ENCODE peak calls at places on chromosomes 11 and 22, in ten cellular contexts. One of them, this sample, is unnamed.

GRCh38 chr11:28472904-28473303 is 364.7 kb downstream of the METTL15 start:
- DNase-seq in heart right ventricle: no peak
- DNase-seq in astrocyte of the cerebellum: no peak
- DNase-seq in right lobe of liver: no peak
- DNase-seq in NB4: no peak
- DNase-seq in GM23338: no peak
- DNase-seq in small intestine: no peak
- DNase-seq in naive thymus-derived CD4-positive, alpha-beta T cell: no peak
- DNase-seq in CD4-positive, alpha-beta memory T cell: no peak
- DNase-seq in lower lobe of right lung: no peak
- DNase-seq in this sample: no peak

GRCh38 chr22:47057916-47058585 is 295.6 kb downstream of the TBC1D22A start:
- DNase-seq in CD4-positive, alpha-beta memory T cell: no peak
- DNase-seq in right lobe of liver: peak
- DNase-seq in naive thymus-derived CD4-positive, alpha-beta T cell: no peak
- DNase-seq in NB4: no peak
- DNase-seq in heart right ventricle: no peak
- DNase-seq in small intestine: no peak
- DNase-seq in GM23338: no peak
- DNase-seq in astrocyte of the cerebellum: no peak
- DNase-seq in lower lobe of right lung: peak
- DNase-seq in this sample: no peak

GRCh38 chr11:78801161-78801884 is 226.7 kb upstream of the NARS2 start:
- DNase-seq in heart right ventricle: peak
- DNase-seq in naive thymus-derived CD4-positive, alpha-beta T cell: no peak
- DNase-seq in astrocyte of the cerebellum: peak
- DNase-seq in NB4: peak
- DNase-seq in GM23338: no peak
- DNase-seq in right lobe of liver: no peak
- DNase-seq in lower lobe of right lung: no peak
- DNase-seq in small intestine: peak
- DNase-seq in CD4-positive, alpha-beta memory T cell: no peak
- DNase-seq in this sample: no peak

GRCh38 chr22:25690798-25691197 is 51.2 kb upstream of the MYO18B start:
- DNase-seq in CD4-positive, alpha-beta memory T cell: no peak
- DNase-seq in astrocyte of the cerebellum: no peak
- DNase-seq in naive thymus-derived CD4-positive, alpha-beta T cell: no peak
- DNase-seq in GM23338: no peak
- DNase-seq in lower lobe of right lung: no peak
- DNase-seq in small intestine: peak
- DNase-seq in heart right ventricle: no peak
- DNase-seq in right lobe of liver: no peak
- DNase-seq in NB4: no peak
- DNase-seq in this sample: no peak

GRCh38 chr11:2077061-2077802 is 62.0 kb downstream of the IGF2 start:
- DNase-seq in NB4: no peak
- DNase-seq in naive thymus-derived CD4-positive, alpha-beta T cell: no peak
- DNase-seq in right lobe of liver: no peak
- DNase-seq in GM23338: no peak
- DNase-seq in astrocyte of the cerebellum: no peak
- DNase-seq in CD4-positive, alpha-beta memory T cell: peak
- DNase-seq in lower lobe of right lung: no peak
- DNase-seq in heart right ventricle: no peak
- DNase-seq in small intestine: no peak
- DNase-seq in this sample: peak

GRCh38 chr11:1506981-1507380 is 20.4 kb upstream of the MOB2 start:
- DNase-seq in CD4-positive, alpha-beta memory T cell: no peak
- DNase-seq in lower lobe of right lung: peak
- DNase-seq in heart right ventricle: no peak
- DNase-seq in right lobe of liver: no peak
- DNase-seq in astrocyte of the cerebellum: no peak
- DNase-seq in small intestine: no peak
- DNase-seq in NB4: no peak
- DNase-seq in naive thymus-derived CD4-positive, alpha-beta T cell: no peak
- DNase-seq in GM23338: no peak
- DNase-seq in this sample: no peak

GRCh38 chr22:37627545-37627944 is 11.9 kb upstream of the SH3BP1 start:
- DNase-seq in NB4: no peak
- DNase-seq in astrocyte of the cerebellum: no peak
- DNase-seq in small intestine: no peak
- DNase-seq in GM23338: no peak
- DNase-seq in naive thymus-derived CD4-positive, alpha-beta T cell: peak
- DNase-seq in heart right ventricle: no peak
- DNase-seq in right lobe of liver: no peak
- DNase-seq in lower lobe of right lung: no peak
- DNase-seq in CD4-positive, alpha-beta memory T cell: peak
- DNase-seq in this sample: peak

GRCh38 chr11:22304337-22304961 is 33.7 kb upstream of the SLC17A6 start:
- DNase-seq in right lobe of liver: no peak
- DNase-seq in astrocyte of the cerebellum: peak
- DNase-seq in NB4: peak
- DNase-seq in heart right ventricle: no peak
- DNase-seq in GM23338: peak
- DNase-seq in naive thymus-derived CD4-positive, alpha-beta T cell: peak
- DNase-seq in lower lobe of right lung: no peak
- DNase-seq in small intestine: peak
- DNase-seq in CD4-positive, alpha-beta memory T cell: peak
- DNase-seq in this sample: peak

GRCh38 chr22:22454997-22455396 is 53.5 kb downstream of the ZNF280B start:
- DNase-seq in GM23338: no peak
- DNase-seq in NB4: no peak
- DNase-seq in heart right ventricle: no peak
- DNase-seq in lower lobe of right lung: no peak
- DNase-seq in right lobe of liver: no peak
- DNase-seq in astrocyte of the cerebellum: no peak
- DNase-seq in CD4-positive, alpha-beta memory T cell: no peak
- DNase-seq in naive thymus-derived CD4-positive, alpha-beta T cell: no peak
- DNase-seq in small intestine: no peak
- DNase-seq in this sample: no peak

GRCh38 chr11:12213920-12214319 is 103.5 kb downstream of the MICAL2 start:
- DNase-seq in naive thymus-derived CD4-positive, alpha-beta T cell: no peak
- DNase-seq in astrocyte of the cerebellum: peak
- DNase-seq in small intestine: no peak
- DNase-seq in GM23338: no peak
- DNase-seq in heart right ventricle: no peak
- DNase-seq in lower lobe of right lung: no peak
- DNase-seq in NB4: no peak
- DNase-seq in right lobe of liver: no peak
- DNase-seq in CD4-positive, alpha-beta memory T cell: no peak
- DNase-seq in this sample: no peak

GRCh38 chr22:33803371-33803770 is 116.9 kb downstream of the LARGE1 start:
- DNase-seq in astrocyte of the cerebellum: peak
- DNase-seq in naive thymus-derived CD4-positive, alpha-beta T cell: no peak
- DNase-seq in heart right ventricle: no peak
- DNase-seq in CD4-positive, alpha-beta memory T cell: no peak
- DNase-seq in NB4: peak
- DNase-seq in small intestine: peak
- DNase-seq in lower lobe of right lung: no peak
- DNase-seq in right lobe of liver: no peak
- DNase-seq in GM23338: no peak
- DNase-seq in this sample: no peak

GRCh38 chr11:57499983-57500461 is 15.5 kb downstream of the SLC43A1 start:
- DNase-seq in astrocyte of the cerebellum: no peak
- DNase-seq in heart right ventricle: no peak
- DNase-seq in right lobe of liver: no peak
- DNase-seq in lower lobe of right lung: no peak
- DNase-seq in GM23338: no peak
- DNase-seq in NB4: no peak
- DNase-seq in naive thymus-derived CD4-positive, alpha-beta T cell: no peak
- DNase-seq in small intestine: no peak
- DNase-seq in CD4-positive, alpha-beta memory T cell: no peak
- DNase-seq in this sample: no peak
- H3K4me3 ChIP-seq in astrocyte of the cerebellum: peak
- H3K4me3 ChIP-seq in heart right ventricle: no peak
- H3K4me3 ChIP-seq in right lobe of liver: no peak
- H3K4me3 ChIP-seq in lower lobe of right lung: peak
- H3K4me3 ChIP-seq in GM23338: peak
- H3K4me3 ChIP-seq in NB4: no peak
- H3K4me3 ChIP-seq in naive thymus-derived CD4-positive, alpha-beta T cell: no peak
- H3K4me3 ChIP-seq in small intestine: no peak
- H3K4me3 ChIP-seq in CD4-positive, alpha-beta memory T cell: no peak
- H3K4me3 ChIP-seq in this sample: no peak

DNA sequence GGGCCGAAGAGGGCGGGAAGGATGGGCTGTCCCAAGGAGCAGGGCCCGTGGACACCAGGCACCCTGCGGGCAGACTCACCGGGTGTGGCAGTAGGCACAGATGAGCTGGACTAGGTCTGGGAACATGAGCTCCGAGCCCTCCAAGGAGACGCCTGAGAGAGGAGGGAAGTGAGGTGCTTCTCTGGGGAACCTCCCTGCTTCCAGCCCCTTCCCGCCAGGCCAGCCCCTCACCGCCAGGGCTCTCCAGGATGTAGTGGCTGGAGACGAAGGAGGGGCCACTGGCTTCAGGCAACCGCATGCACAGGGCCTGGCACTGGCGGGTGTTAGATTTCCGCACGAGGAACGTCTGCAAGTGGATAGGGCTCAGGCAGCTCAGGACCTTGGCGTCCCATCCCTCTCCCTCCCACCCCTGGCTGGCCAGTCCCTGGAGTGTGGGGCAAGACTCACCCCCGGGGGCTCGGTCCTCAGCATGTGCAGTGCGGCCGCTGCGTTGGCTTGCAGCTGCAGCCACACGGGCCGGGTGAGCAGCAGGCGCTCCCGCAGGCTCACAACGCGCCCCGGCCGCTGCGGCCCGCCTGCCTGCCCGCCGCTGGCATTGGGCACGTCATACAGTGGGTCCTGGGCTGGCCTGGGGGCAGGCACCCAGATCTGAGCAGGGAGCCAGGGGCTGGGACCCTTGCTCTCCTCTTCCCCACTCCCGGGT is 552 bp downstream of the RIN1 start:
- DNase-seq in small intestine: no peak
- DNase-seq in GM23338: peak
- DNase-seq in heart right ventricle: no peak
- DNase-seq in lower lobe of right lung: peak
- DNase-seq in CD4-positive, alpha-beta memory T cell: no peak
- DNase-seq in naive thymus-derived CD4-positive, alpha-beta T cell: no peak
- DNase-seq in astrocyte of the cerebellum: no peak
- DNase-seq in right lobe of liver: peak
- DNase-seq in NB4: peak
- DNase-seq in this sample: no peak
- H3K4me3 ChIP-seq in small intestine: peak
- H3K4me3 ChIP-seq in GM23338: peak
- H3K4me3 ChIP-seq in heart right ventricle: peak
- H3K4me3 ChIP-seq in lower lobe of right lung: peak
- H3K4me3 ChIP-seq in CD4-positive, alpha-beta memory T cell: peak
- H3K4me3 ChIP-seq in naive thymus-derived CD4-positive, alpha-beta T cell: peak
- H3K4me3 ChIP-seq in astrocyte of the cerebellum: peak
- H3K4me3 ChIP-seq in right lobe of liver: peak
- H3K4me3 ChIP-seq in NB4: peak
- H3K4me3 ChIP-seq in this sample: no peak

GRCh38 chr11:132523929-132524328 is 1008.4 kb downstream of the OPCML start:
- DNase-seq in naive thymus-derived CD4-positive, alpha-beta T cell: no peak
- DNase-seq in small intestine: no peak
- DNase-seq in heart right ventricle: no peak
- DNase-seq in CD4-positive, alpha-beta memory T cell: no peak
- DNase-seq in NB4: no peak
- DNase-seq in lower lobe of right lung: no peak
- DNase-seq in GM23338: peak
- DNase-seq in astrocyte of the cerebellum: no peak
- DNase-seq in right lobe of liver: no peak
- DNase-seq in this sample: no peak
- H3K4me3 ChIP-seq in naive thymus-derived CD4-positive, alpha-beta T cell: no peak
- H3K4me3 ChIP-seq in small intestine: no peak
- H3K4me3 ChIP-seq in heart right ventricle: no peak
- H3K4me3 ChIP-seq in CD4-positive, alpha-beta memory T cell: no peak
- H3K4me3 ChIP-seq in NB4: no peak
- H3K4me3 ChIP-seq in lower lobe of right lung: no peak
- H3K4me3 ChIP-seq in GM23338: no peak
- H3K4me3 ChIP-seq in astrocyte of the cerebellum: no peak
- H3K4me3 ChIP-seq in right lobe of liver: no peak
- H3K4me3 ChIP-seq in this sample: no peak

DNA sequence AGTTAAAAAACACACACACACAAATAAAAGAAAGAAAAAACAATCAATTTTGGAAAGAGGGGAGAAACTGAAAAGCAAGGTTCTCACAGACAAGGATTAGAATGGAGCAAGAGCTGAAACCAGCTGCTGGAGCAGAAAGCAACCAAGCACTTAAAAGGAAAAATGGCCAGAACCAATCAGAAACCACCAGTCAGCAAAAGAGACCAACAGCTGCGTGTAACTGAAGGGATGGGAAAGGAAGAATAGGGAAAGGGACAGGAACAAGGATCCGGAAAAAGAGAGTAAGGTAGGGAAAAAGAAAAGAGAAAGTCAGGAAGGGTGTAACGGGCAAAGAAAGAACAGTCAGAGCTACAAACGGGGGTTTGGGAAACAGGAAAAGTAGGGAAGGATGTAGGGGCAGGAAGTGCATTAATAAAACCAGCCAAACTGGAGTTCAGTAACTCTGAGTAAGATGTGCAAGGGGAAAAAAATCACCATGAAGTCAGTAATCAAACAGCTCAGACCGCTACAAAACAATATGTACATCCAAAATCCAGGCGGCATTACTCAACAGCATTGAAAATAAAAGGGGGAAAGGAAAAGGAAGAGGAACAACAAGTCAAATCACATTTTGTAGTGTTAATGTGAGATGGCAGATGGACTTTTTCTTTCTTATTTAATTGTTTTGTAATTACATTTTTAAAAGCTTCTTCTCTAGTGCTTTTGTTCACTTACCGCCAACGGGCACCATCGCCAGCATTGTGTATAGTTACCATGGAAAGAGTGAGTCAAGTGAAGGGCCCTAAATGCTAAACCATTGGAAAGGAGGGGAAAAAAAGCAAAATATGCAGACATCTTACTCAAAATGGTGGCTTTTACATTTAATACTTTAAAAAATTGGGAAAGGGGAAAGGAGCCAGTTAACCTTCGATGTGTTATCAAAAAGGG is 49.2 kb downstream of the APOL5 start:
- DNase-seq in astrocyte of the cerebellum: no peak
- DNase-seq in right lobe of liver: no peak
- DNase-seq in NB4: no peak
- DNase-seq in heart right ventricle: no peak
- DNase-seq in GM23338: peak
- DNase-seq in lower lobe of right lung: no peak
- DNase-seq in small intestine: no peak
- DNase-seq in naive thymus-derived CD4-positive, alpha-beta T cell: no peak
- DNase-seq in CD4-positive, alpha-beta memory T cell: no peak
- DNase-seq in this sample: no peak
- H3K4me3 ChIP-seq in astrocyte of the cerebellum: no peak
- H3K4me3 ChIP-seq in right lobe of liver: no peak
- H3K4me3 ChIP-seq in NB4: no peak
- H3K4me3 ChIP-seq in heart right ventricle: no peak
- H3K4me3 ChIP-seq in GM23338: no peak
- H3K4me3 ChIP-seq in lower lobe of right lung: no peak
- H3K4me3 ChIP-seq in small intestine: no peak
- H3K4me3 ChIP-seq in naive thymus-derived CD4-positive, alpha-beta T cell: no peak
- H3K4me3 ChIP-seq in CD4-positive, alpha-beta memory T cell: no peak
- H3K4me3 ChIP-seq in this sample: no peak

DNA sequence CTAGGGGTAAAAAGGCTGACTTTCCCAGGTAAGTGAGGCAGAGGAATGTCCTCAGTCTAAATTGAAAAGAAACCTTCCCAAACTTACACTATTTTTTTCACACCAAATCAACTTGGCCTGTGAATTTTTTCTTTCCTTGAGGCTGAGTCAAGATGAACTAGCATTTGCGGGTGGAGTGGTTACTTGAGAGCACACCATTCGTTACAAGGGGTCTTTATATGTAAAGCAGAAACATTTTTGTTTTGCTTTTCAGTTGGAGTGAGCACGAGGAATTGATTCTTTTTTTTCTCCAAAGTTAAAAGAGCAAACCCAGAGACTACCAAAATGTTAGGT is 36.4 kb downstream of the MAML2 start:
- DNase-seq in astrocyte of the cerebellum: no peak
- DNase-seq in CD4-positive, alpha-beta memory T cell: no peak
- DNase-seq in small intestine: no peak
- DNase-seq in naive thymus-derived CD4-positive, alpha-beta T cell: no peak
- DNase-seq in lower lobe of right lung: no peak
- DNase-seq in right lobe of liver: no peak
- DNase-seq in heart right ventricle: no peak
- DNase-seq in GM23338: no peak
- DNase-seq in NB4: no peak
- DNase-seq in this sample: no peak
- H3K4me3 ChIP-seq in astrocyte of the cerebellum: no peak
- H3K4me3 ChIP-seq in CD4-positive, alpha-beta memory T cell: no peak
- H3K4me3 ChIP-seq in small intestine: no peak
- H3K4me3 ChIP-seq in naive thymus-derived CD4-positive, alpha-beta T cell: no peak
- H3K4me3 ChIP-seq in lower lobe of right lung: peak
- H3K4me3 ChIP-seq in right lobe of liver: no peak
- H3K4me3 ChIP-seq in heart right ventricle: no peak
- H3K4me3 ChIP-seq in GM23338: no peak
- H3K4me3 ChIP-seq in NB4: no peak
- H3K4me3 ChIP-seq in this sample: no peak